ENCODE peak calls at places on chromosomes 2 and 18, in four cellular contexts. Y, P, M and S are unnamed samples.

GRCh38 chr2:204933735-204934361 is 388.6 kb downstream of the PARD3B start:
- DNase-seq in M (no peak), Y (no peak), P (no peak), S (no peak)

GRCh38 chr2:162435676-162436075 is 91.7 kb downstream of the GCA start:
- DNase-seq in M (no peak), Y (no peak), P (no peak), S (no peak)

GRCh38 chr2:231670892-231671616 is 37.3 kb upstream of the PTMA start:
- DNase-seq in M (no peak), P (no peak), Y (no peak), S (no peak)

GRCh38 chr2:58641001-58641400 is 399.9 kb upstream of the FANCL start:
- DNase-seq in P (no peak), Y (no peak), M (no peak), S (no peak)

GRCh38 chr18:70288171-70288850 is 534 bp upstream of the SOCS6 start:
- DNase-seq in M (peak), Y (no peak), P (peak), S (no peak)

GRCh38 chr2:182917924-182918323 is 51.5 kb upstream of the FRZB start:
- DNase-seq in P (no peak), Y (no peak), M (no peak), S (no peak)

GRCh38 chr2:60318544-60318943 is 234.9 kb downstream of the BCL11A start:
- DNase-seq in Y (no peak), P (no peak), M (no peak), S (no peak)

GRCh38 chr18:47260138-47260923 is 8.9 kb upstream of the SKOR2 start:
- DNase-seq in Y (no peak), P (no peak), M (peak), S (peak)

GRCh38 chr2:164860694-164861042 is 19.0 kb upstream of the COBLL1 start:
- DNase-seq in M (no peak), Y (no peak), P (no peak), S (no peak)

GRCh38 chr18:79923896-79924585 is 27.4 kb downstream of the SLC66A2 start:
- DNase-seq in M (no peak), P (no peak), Y (no peak), S (no peak)

GRCh38 chr2:156901373-156902031 is 356.0 kb upstream of the GALNT5 start:
- DNase-seq in P (no peak), Y (no peak), M (no peak), S (no peak)

GRCh38 chr18:13973061-13973460 is 57.7 kb upstream of the MC2R start:
- DNase-seq in Y (no peak), M (no peak), P (no peak), S (no peak)

GRCh38 chr2:227653419-227653818 is 13.2 kb upstream of the SCYGR5 start:
- DNase-seq in M (no peak), P (no peak), Y (no peak), S (no peak)

GRCh38 chr2:42922790-42923631 is 130.6 kb upstream of the HAAO start:
- DNase-seq in P (no peak), Y (no peak), M (no peak), S (no peak)

GRCh38 chr2:105102963-105103421 is 65.1 kb downstream of the MRPS9 start:
- DNase-seq in P (no peak), M (no peak), Y (no peak), S (no peak)

GRCh38 chr2:98376301-98376945 is 30.2 kb downstream of the CNGA3 start:
- DNase-seq in M (no peak), P (no peak), Y (no peak), S (no peak)

GRCh38 chr18:78430171-78430857 is 549.3 kb upstream of the SALL3 start:
- DNase-seq in Y (no peak), M (no peak), P (no peak), S (no peak)

GRCh38 chr2:141201161-141201560 is 929.7 kb downstream of the LRP1B start:
- DNase-seq in P (no peak), M (no peak), Y (no peak), S (no peak)

GRCh38 chr2:236811062-236811656 is 241.5 kb downstream of the ACKR3 start:
- DNase-seq in Y (no peak), P (no peak), M (no peak), S (no peak)

GRCh38 chr18:10374615-10375295 is 79.7 kb upstream of the APCDD1 start:
- DNase-seq in Y (no peak), M (no peak), P (no peak), S (no peak)

GRCh38 chr2:153858250-153858649 is 13.5 kb upstream of the GALNT13 start:
- DNase-seq in M (no peak), P (no peak), Y (no peak), S (no peak)

GRCh38 chr2:136248242-136248641 is 130.3 kb upstream of the CXCR4 start:
- DNase-seq in M (no peak), Y (no peak), P (no peak), S (no peak)

GRCh38 chr18:70499218-70499691 is 210.4 kb downstream of the SOCS6 start:
- DNase-seq in P (no peak), M (peak), Y (no peak), S (peak)

GRCh38 chr2:100548771-100549170 is 14.0 kb upstream of the PDCL3 start:
- DNase-seq in P (no peak), M (no peak), Y (peak), S (no peak)

GRCh38 chr2:225738735-225739134 is 339.2 kb downstream of the NYAP2 start:
- DNase-seq in Y (no peak), P (no peak), M (no peak), S (no peak)

GRCh38 chr2:70553334-70553583 is 367 bp downstream of the TGFA start:
- DNase-seq in M (peak), Y (no peak), P (no peak), S (peak)

GRCh38 chr2:71547616-71548285 is 94.4 kb downstream of the DYSF start:
- DNase-seq in M (no peak), Y (no peak), P (no peak), S (no peak)

GRCh38 chr2:152513681-152514080 is 178.7 kb downstream of the FMNL2 start:
- DNase-seq in P (no peak), Y (no peak), M (no peak), S (no peak)

GRCh38 chr2:239306274-239307220 is 94.3 kb downstream of the HDAC4 start:
- DNase-seq in P (no peak), Y (no peak), M (no peak), S (no peak)

GRCh38 chr2:225937625-225938024 is 538.1 kb downstream of the NYAP2 start:
- DNase-seq in P (no peak), M (no peak), Y (no peak), S (no peak)

GRCh38 chr2:238100821-238101771 is 956 bp downstream of the ESPNL start:
- DNase-seq in M (peak), P (no peak), Y (no peak), S (no peak)

GRCh38 chr2:175414872-175415487 is 233.5 kb upstream of the ATP5MC3 start:
- DNase-seq in M (peak), P (peak), Y (no peak), S (peak)

GRCh38 chr18:47490882-47491281 is 239.4 kb upstream of the SKOR2 start:
- DNase-seq in Y (no peak), M (no peak), P (no peak), S (no peak)

GRCh38 chr2:53575606-53576360 is 191.8 kb upstream of the CHAC2 start:
- DNase-seq in M (no peak), Y (no peak), P (no peak), S (no peak)

GRCh38 chr2:219045937-219046550 is 4.7 kb upstream of the CFAP65 start:
- DNase-seq in P (no peak), M (peak), Y (no peak), S (peak)

GRCh38 chr2:224793961-224794360 is 77.8 kb upstream of the CCDC195 start:
- DNase-seq in P (no peak), M (no peak), Y (no peak), S (no peak)

GRCh38 chr18:58967643-58968291 is 103.1 kb downstream of the ZNF532 start:
- DNase-seq in P (no peak), M (no peak), Y (no peak), S (no peak)